ENCODE peak calls at places on chromosomes 7 and 10, in seven cellular contexts. One of them, this sample, is unnamed.

GRCh38 chr10:16992611-16993119 is 136.9 kb downstream of the CUBN start:
- DNase-seq in pancreas: no peak
- DNase-seq in endothelial cell of umbilical vein: peak
- DNase-seq in endothelial cell: no peak
- DNase-seq in bronchial epithelial cell: no peak
- DNase-seq in A673: no peak
- DNase-seq in suprapubic skin: no peak
- DNase-seq in this sample: no peak

GRCh38 chr7:151756076-151756731 is 120.7 kb downstream of the PRKAG2 start:
- DNase-seq in pancreas: no peak
- DNase-seq in endothelial cell of umbilical vein: peak
- DNase-seq in endothelial cell: no peak
- DNase-seq in bronchial epithelial cell: peak
- DNase-seq in A673: no peak
- DNase-seq in suprapubic skin: no peak
- DNase-seq in this sample: no peak

GRCh38 chr10:132869621-132870020 is 72.7 kb downstream of the CFAP46 start:
- DNase-seq in pancreas: peak
- DNase-seq in endothelial cell of umbilical vein: no peak
- DNase-seq in endothelial cell: no peak
- DNase-seq in bronchial epithelial cell: no peak
- DNase-seq in A673: no peak
- DNase-seq in suprapubic skin: peak
- DNase-seq in this sample: peak

GRCh38 chr10:97648557-97649404 is 8.3 kb downstream of the PI4K2A start:
- DNase-seq in pancreas: no peak
- DNase-seq in endothelial cell of umbilical vein: peak
- DNase-seq in endothelial cell: no peak
- DNase-seq in bronchial epithelial cell: peak
- DNase-seq in A673: peak
- DNase-seq in suprapubic skin: no peak
- DNase-seq in this sample: no peak

GRCh38 chr10:106473129-106473528 is 691.4 kb downstream of the SORCS1 start:
- DNase-seq in pancreas: no peak
- DNase-seq in endothelial cell of umbilical vein: no peak
- DNase-seq in endothelial cell: no peak
- DNase-seq in bronchial epithelial cell: no peak
- DNase-seq in A673: no peak
- DNase-seq in suprapubic skin: no peak
- DNase-seq in this sample: no peak

GRCh38 chr7:103632972-103633371 is 187.0 kb upstream of the SLC26A5 start:
- DNase-seq in pancreas: no peak
- DNase-seq in endothelial cell of umbilical vein: peak
- DNase-seq in endothelial cell: no peak
- DNase-seq in bronchial epithelial cell: peak
- DNase-seq in A673: no peak
- DNase-seq in suprapubic skin: no peak
- DNase-seq in this sample: no peak

GRCh38 chr7:25963733-25964132 is 188.3 kb upstream of the NFE2L3 start:
- DNase-seq in pancreas: no peak
- DNase-seq in endothelial cell of umbilical vein: no peak
- DNase-seq in endothelial cell: no peak
- DNase-seq in bronchial epithelial cell: no peak
- DNase-seq in A673: no peak
- DNase-seq in suprapubic skin: no peak
- DNase-seq in this sample: no peak

GRCh38 chr10:118042336-118042735 is 4.4 kb downstream of the RAB11FIP2 start:
- DNase-seq in pancreas: no peak
- DNase-seq in endothelial cell of umbilical vein: no peak
- DNase-seq in endothelial cell: no peak
- DNase-seq in bronchial epithelial cell: no peak
- DNase-seq in A673: peak
- DNase-seq in suprapubic skin: no peak
- DNase-seq in this sample: no peak

GRCh38 chr7:568681-569035 is 49.0 kb upstream of the PDGFA start:
- DNase-seq in pancreas: no peak
- DNase-seq in endothelial cell of umbilical vein: no peak
- DNase-seq in endothelial cell: no peak
- DNase-seq in bronchial epithelial cell: no peak
- DNase-seq in A673: no peak
- DNase-seq in suprapubic skin: no peak
- DNase-seq in this sample: no peak

GRCh38 chr7:38107486-38107893 is 70.6 kb upstream of the STARD3NL start:
- DNase-seq in pancreas: no peak
- DNase-seq in endothelial cell of umbilical vein: peak
- DNase-seq in endothelial cell: peak
- DNase-seq in bronchial epithelial cell: peak
- DNase-seq in A673: peak
- DNase-seq in suprapubic skin: no peak
- DNase-seq in this sample: no peak

GRCh38 chr10:126571203-126571602 is 99.3 kb downstream of the C10orf90 start:
- DNase-seq in pancreas: peak
- DNase-seq in endothelial cell of umbilical vein: no peak
- DNase-seq in endothelial cell: no peak
- DNase-seq in bronchial epithelial cell: no peak
- DNase-seq in A673: no peak
- DNase-seq in suprapubic skin: no peak
- DNase-seq in this sample: no peak

GRCh38 chr7:33862946-33863814 is 42.2 kb upstream of the BMPER start:
- DNase-seq in pancreas: no peak
- DNase-seq in endothelial cell of umbilical vein: no peak
- DNase-seq in endothelial cell: no peak
- DNase-seq in bronchial epithelial cell: no peak
- DNase-seq in A673: no peak
- DNase-seq in suprapubic skin: no peak
- DNase-seq in this sample: no peak

GRCh38 chr10:125721035-125721434 is 1.5 kb downstream of the EDRF1 start:
- DNase-seq in pancreas: no peak
- DNase-seq in endothelial cell of umbilical vein: no peak
- DNase-seq in endothelial cell: no peak
- DNase-seq in bronchial epithelial cell: no peak
- DNase-seq in A673: no peak
- DNase-seq in suprapubic skin: no peak
- DNase-seq in this sample: no peak

GRCh38 chr10:99880071-99880835 is 97.8 kb downstream of the ABCC2 start:
- DNase-seq in pancreas: no peak
- DNase-seq in endothelial cell of umbilical vein: peak
- DNase-seq in endothelial cell: peak
- DNase-seq in bronchial epithelial cell: no peak
- DNase-seq in A673: no peak
- DNase-seq in suprapubic skin: no peak
- DNase-seq in this sample: no peak

GRCh38 chr7:32045228-32045627 is 25.0 kb downstream of the PDE1C start:
- DNase-seq in pancreas: no peak
- DNase-seq in endothelial cell of umbilical vein: no peak
- DNase-seq in endothelial cell: no peak
- DNase-seq in bronchial epithelial cell: no peak
- DNase-seq in A673: no peak
- DNase-seq in suprapubic skin: no peak
- DNase-seq in this sample: no peak

GRCh38 chr7:157586426-157586955 is 249.7 kb downstream of the DNAJB6 start:
- DNase-seq in pancreas: no peak
- DNase-seq in endothelial cell of umbilical vein: no peak
- DNase-seq in endothelial cell: no peak
- DNase-seq in bronchial epithelial cell: no peak
- DNase-seq in A673: no peak
- DNase-seq in suprapubic skin: no peak
- DNase-seq in this sample: no peak

GRCh38 chr7:56105508-56105907 is 768 bp downstream of the CHCHD2 start:
- DNase-seq in pancreas: peak
- DNase-seq in endothelial cell of umbilical vein: peak
- DNase-seq in endothelial cell: no peak
- DNase-seq in bronchial epithelial cell: peak
- DNase-seq in A673: peak
- DNase-seq in suprapubic skin: no peak
- DNase-seq in this sample: no peak

GRCh38 chr7:98054585-98054984 is 52.1 kb upstream of the LMTK2 start:
- DNase-seq in pancreas: no peak
- DNase-seq in endothelial cell of umbilical vein: no peak
- DNase-seq in endothelial cell: no peak
- DNase-seq in bronchial epithelial cell: peak
- DNase-seq in A673: no peak
- DNase-seq in suprapubic skin: no peak
- DNase-seq in this sample: no peak

GRCh38 chr7:98057157-98057556 is 49.5 kb upstream of the LMTK2 start:
- DNase-seq in pancreas: no peak
- DNase-seq in endothelial cell of umbilical vein: no peak
- DNase-seq in endothelial cell: no peak
- DNase-seq in bronchial epithelial cell: no peak
- DNase-seq in A673: no peak
- DNase-seq in suprapubic skin: no peak
- DNase-seq in this sample: no peak

GRCh38 chr7:98049034-98049433 is 57.6 kb upstream of the LMTK2 start:
- DNase-seq in pancreas: no peak
- DNase-seq in endothelial cell of umbilical vein: no peak
- DNase-seq in endothelial cell: no peak
- DNase-seq in bronchial epithelial cell: peak
- DNase-seq in A673: no peak
- DNase-seq in suprapubic skin: peak
- DNase-seq in this sample: no peak

GRCh38 chr7:98056580-98056979 is 50.1 kb upstream of the LMTK2 start:
- DNase-seq in pancreas: no peak
- DNase-seq in endothelial cell of umbilical vein: no peak
- DNase-seq in endothelial cell: no peak
- DNase-seq in bronchial epithelial cell: peak
- DNase-seq in A673: no peak
- DNase-seq in suprapubic skin: no peak
- DNase-seq in this sample: no peak

DNA sequence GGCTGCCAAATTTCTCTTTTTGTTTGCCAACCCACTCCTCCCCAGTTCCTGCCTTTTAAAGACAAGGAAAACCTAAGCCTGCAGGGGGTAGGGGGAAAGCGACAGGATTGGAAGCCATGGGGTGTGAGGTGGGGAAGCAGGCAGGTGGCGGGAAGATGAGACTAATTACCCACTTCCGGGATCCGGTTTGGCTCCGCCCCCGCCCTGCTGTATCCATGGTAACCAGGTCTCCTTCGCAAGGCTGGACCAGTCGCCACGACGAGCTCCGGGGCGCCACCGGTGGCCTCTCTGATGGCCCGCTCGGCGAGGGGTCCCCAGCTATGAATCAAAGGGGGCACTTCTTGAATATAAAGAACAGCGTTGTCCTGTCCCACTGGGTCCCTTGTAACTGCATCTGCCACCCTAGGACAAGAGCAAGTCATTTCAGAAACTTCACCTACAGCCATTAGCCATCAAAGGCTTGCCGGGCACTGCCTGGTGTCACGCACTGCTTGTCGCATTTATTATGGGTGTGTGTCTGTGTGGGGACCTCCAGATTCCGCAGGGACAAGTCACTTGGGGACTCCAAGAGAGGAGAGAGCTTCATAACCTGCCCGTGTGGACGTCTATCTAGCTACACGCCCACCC is 55.4 kb upstream of the LMTK2 start:
- DNase-seq in pancreas: no peak
- DNase-seq in endothelial cell of umbilical vein: no peak
- DNase-seq in endothelial cell: peak
- DNase-seq in bronchial epithelial cell: no peak
- DNase-seq in A673: peak
- DNase-seq in suprapubic skin: no peak
- DNase-seq in this sample: no peak
- TF ChIP-seq CTCF in pancreas: no peak
- TF ChIP-seq CTCF in endothelial cell of umbilical vein: no peak
- TF ChIP-seq CTCF in endothelial cell: no peak
- TF ChIP-seq CTCF in bronchial epithelial cell: no peak
- TF ChIP-seq CTCF in A673: no peak
- TF ChIP-seq CTCF in suprapubic skin: no peak
- TF ChIP-seq CTCF in this sample: no peak

GRCh38 chr7:4436361-4436899 is 245.7 kb upstream of the FOXK1 start:
- DNase-seq in pancreas: no peak
- DNase-seq in endothelial cell of umbilical vein: no peak
- DNase-seq in endothelial cell: no peak
- DNase-seq in bronchial epithelial cell: no peak
- DNase-seq in A673: no peak
- DNase-seq in suprapubic skin: no peak
- DNase-seq in this sample: peak

GRCh38 chr7:4438723-4439245 is 243.3 kb upstream of the FOXK1 start:
- DNase-seq in pancreas: no peak
- DNase-seq in endothelial cell of umbilical vein: no peak
- DNase-seq in endothelial cell: no peak
- DNase-seq in bronchial epithelial cell: no peak
- DNase-seq in A673: no peak
- DNase-seq in suprapubic skin: no peak
- DNase-seq in this sample: no peak

GRCh38 chr7:4434306-4434705 is 247.8 kb upstream of the FOXK1 start:
- DNase-seq in pancreas: no peak
- DNase-seq in endothelial cell of umbilical vein: no peak
- DNase-seq in endothelial cell: no peak
- DNase-seq in bronchial epithelial cell: no peak
- DNase-seq in A673: no peak
- DNase-seq in suprapubic skin: no peak
- DNase-seq in this sample: no peak

GRCh38 chr7:4439444-4439843 is 242.7 kb upstream of the FOXK1 start:
- DNase-seq in pancreas: no peak
- DNase-seq in endothelial cell of umbilical vein: no peak
- DNase-seq in endothelial cell: no peak
- DNase-seq in bronchial epithelial cell: no peak
- DNase-seq in A673: no peak
- DNase-seq in suprapubic skin: no peak
- DNase-seq in this sample: no peak

DNA sequence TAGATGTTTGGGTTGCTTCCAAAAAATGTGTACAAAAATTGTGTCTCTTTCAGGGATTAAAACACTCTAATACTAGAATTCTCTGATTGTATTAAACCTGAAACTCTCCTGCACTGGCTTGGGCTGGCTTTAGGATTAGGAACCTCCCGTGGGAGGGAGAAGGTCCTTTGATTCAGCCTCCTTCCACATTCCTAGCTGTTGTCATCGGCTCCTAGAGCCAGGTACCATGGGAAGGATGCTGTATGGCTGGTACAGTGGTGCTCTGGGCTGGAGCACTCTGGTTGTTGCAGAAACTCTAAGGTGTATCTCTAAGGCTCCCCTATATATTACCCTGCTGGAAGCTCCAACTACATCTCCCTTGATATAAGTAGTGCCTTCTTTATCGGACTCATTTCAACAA is 245.2 kb upstream of the FOXK1 start:
- DNase-seq in pancreas: no peak
- DNase-seq in endothelial cell of umbilical vein: no peak
- DNase-seq in endothelial cell: no peak
- DNase-seq in bronchial epithelial cell: no peak
- DNase-seq in A673: no peak
- DNase-seq in suprapubic skin: no peak
- DNase-seq in this sample: peak
- TF ChIP-seq CTCF in pancreas: no peak
- TF ChIP-seq CTCF in endothelial cell of umbilical vein: no peak
- TF ChIP-seq CTCF in endothelial cell: no peak
- TF ChIP-seq CTCF in bronchial epithelial cell: no peak
- TF ChIP-seq CTCF in A673: no peak
- TF ChIP-seq CTCF in suprapubic skin: no peak
- TF ChIP-seq CTCF in this sample: no peak

GRCh38 chr7:107396990-107397389 is 72.9 kb upstream of the GPR22 start:
- DNase-seq in pancreas: no peak
- DNase-seq in endothelial cell of umbilical vein: no peak
- DNase-seq in endothelial cell: no peak
- DNase-seq in bronchial epithelial cell: peak
- DNase-seq in A673: no peak
- DNase-seq in suprapubic skin: no peak
- DNase-seq in this sample: no peak
- TF ChIP-seq CTCF in pancreas: no peak
- TF ChIP-seq CTCF in endothelial cell of umbilical vein: no peak
- TF ChIP-seq CTCF in endothelial cell: no peak
- TF ChIP-seq CTCF in bronchial epithelial cell: no peak
- TF ChIP-seq CTCF in A673: no peak
- TF ChIP-seq CTCF in suprapubic skin: no peak
- TF ChIP-seq CTCF in this sample: no peak

GRCh38 chr10:34305189-34305588 is 509.9 kb downstream of the PARD3 start:
- DNase-seq in pancreas: no peak
- DNase-seq in endothelial cell of umbilical vein: no peak
- DNase-seq in endothelial cell: peak
- DNase-seq in bronchial epithelial cell: peak
- DNase-seq in A673: no peak
- DNase-seq in suprapubic skin: peak
- DNase-seq in this sample: peak
- TF ChIP-seq CTCF in pancreas: no peak
- TF ChIP-seq CTCF in endothelial cell of umbilical vein: no peak
- TF ChIP-seq CTCF in endothelial cell: peak
- TF ChIP-seq CTCF in bronchial epithelial cell: peak
- TF ChIP-seq CTCF in A673: no peak
- TF ChIP-seq CTCF in suprapubic skin: peak
- TF ChIP-seq CTCF in this sample: peak